ENCODE peak calls at places on chromosome 15, in four cellular contexts. W is left lung, A is GM06990, B is BJ. G is an unnamed sample.

GRCh38 chr15:101501703-101502373 is 12.3 kb upstream of the PCSK6 start:
- DNase-seq in W (no peak), A (peak), B (no peak), G (peak)

GRCh38 chr15:90142216-90143175 is 40.2 kb upstream of the IDH2 start:
- DNase-seq in W (no peak), A (no peak), B (no peak), G (no peak)

GRCh38 chr15:23628612-23629233 is 18.9 kb downstream of the MAGEL2 start:
- DNase-seq in W (no peak), A (no peak), B (no peak), G (no peak)

GRCh38 chr15:58666957-58667356 is 82.5 kb downstream of the ADAM10 start:
- DNase-seq in W (no peak), A (no peak), B (no peak), G (no peak)

GRCh38 chr15:40454904-40455391 is 14.2 kb downstream of the BAHD1 start:
- DNase-seq in W (no peak), A (no peak), B (no peak), G (no peak)

GRCh38 chr15:40306908-40307307 is 827 bp downstream of the PLCB2 start:
- DNase-seq in W (peak), A (no peak), B (no peak), G (no peak)

GRCh38 chr15:36221992-36222391 is 357.4 kb upstream of the CDIN1 start:
- DNase-seq in W (no peak), A (no peak), B (no peak), G (no peak)

GRCh38 chr15:39920510-39921273 is 626 bp upstream of the GPR176 start:
- DNase-seq in W (peak), A (peak), B (no peak), G (peak)

GRCh38 chr15:48924528-48925393 is 39.0 kb downstream of the SHC4 start:
- DNase-seq in W (no peak), A (no peak), B (no peak), G (no peak)

GRCh38 chr15:69522361-69522760 is 69.7 kb downstream of the RPLP1 start:
- DNase-seq in W (no peak), A (no peak), B (no peak), G (no peak)

GRCh38 chr15:80183886-80184285 is 31.1 kb downstream of the FAH start:
- DNase-seq in W (no peak), A (no peak), B (no peak), G (no peak)
- TF ChIP-seq CTCF in W (no peak), A (peak), B (no peak), G (peak)

GRCh38 chr15:67399925-67400324 is 121.0 kb upstream of the C15orf61 start:
- DNase-seq in W (no peak), A (no peak), B (no peak), G (no peak)

GRCh38 chr15:67396109-67396508 is 124.8 kb upstream of the C15orf61 start:
- DNase-seq in W (no peak), A (no peak), B (no peak), G (no peak)

GRCh38 chr15:67400890-67401289 is 120.0 kb upstream of the C15orf61 start:
- DNase-seq in W (no peak), A (no peak), B (no peak), G (no peak)

DNA sequence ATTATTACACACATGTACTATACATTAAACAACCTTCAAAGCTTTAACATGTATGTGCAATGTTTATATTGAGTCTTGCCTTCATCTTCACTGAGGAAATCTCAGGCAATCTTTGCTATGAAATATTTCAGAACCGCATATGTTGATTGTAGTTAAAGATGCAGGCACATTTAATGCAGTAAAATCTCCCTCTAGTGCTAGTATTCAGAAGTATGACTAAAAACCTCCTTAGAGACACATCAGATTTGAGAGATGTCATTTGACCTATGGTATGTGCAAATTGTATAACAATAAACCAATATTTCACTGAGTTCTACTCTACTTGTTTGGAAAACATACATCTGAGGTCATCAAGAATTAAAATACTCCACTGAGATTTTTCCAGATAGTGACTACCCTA is 123.8 kb upstream of the C15orf61 start:
- DNase-seq in W (no peak), A (no peak), B (no peak), G (no peak)
- TF ChIP-seq CTCF in W (no peak), A (no peak), B (peak), G (no peak)

DNA sequence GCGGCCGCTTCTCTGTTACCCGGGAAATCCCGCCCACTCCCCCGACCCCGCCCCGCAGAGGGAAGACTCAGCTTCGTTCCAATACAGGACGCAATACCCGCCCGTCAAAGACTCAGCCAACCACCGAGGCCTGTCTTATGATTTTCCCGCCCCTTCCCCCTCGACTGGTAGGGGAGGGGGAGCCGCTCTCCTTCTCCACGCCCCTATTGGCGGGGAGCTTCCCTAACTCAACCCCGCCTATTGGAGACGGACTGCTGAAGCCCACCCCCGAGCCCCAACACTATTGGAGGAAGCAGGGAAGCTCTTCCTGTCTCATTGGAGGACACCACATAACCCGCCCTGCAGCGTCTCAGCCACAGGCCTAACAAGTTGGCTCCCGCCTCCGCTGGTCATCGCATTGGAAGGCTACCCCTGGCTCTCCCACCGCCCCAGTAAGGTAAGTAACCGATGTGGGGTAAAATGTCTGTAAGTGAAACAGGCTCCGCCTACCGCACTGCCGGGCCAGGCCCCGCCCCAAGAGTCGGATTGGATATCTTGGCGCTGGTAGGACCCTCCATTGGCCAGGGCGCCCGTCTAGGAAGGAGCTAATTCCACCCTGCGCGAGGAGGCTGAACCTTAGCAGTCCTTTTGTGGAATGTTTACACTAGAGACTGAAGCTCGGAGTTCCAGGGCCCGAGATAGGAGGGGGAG is at the start of gene SIN3A:
- DNase-seq in W (peak), A (peak), B (peak), G (peak)
- TF ChIP-seq CTCF in W (no peak), A (no peak), B (no peak), G (no peak)

DNA sequence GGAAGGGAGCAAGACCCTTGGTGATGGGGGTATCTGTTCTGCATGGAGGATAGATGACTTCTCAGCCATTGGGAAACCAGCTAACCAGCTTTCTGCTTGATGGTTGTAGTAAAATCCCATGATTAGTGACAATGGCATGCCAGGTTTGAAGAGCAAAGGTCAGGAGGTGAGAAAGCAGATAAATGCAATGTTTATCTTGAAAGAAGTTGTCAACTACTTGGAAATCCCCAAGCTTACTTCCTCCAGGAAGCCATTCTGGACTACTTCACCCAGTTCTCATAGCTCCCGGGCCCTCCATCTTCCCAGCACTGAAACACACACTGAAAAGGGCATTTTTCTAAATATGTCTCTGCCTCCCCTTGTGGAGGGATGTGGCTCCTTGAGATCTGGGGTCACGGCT is 51.3 kb downstream of the SMAD3 start:
- DNase-seq in W (no peak), A (no peak), B (no peak), G (no peak)
- TF ChIP-seq CTCF in W (no peak), A (no peak), B (no peak), G (no peak)